ENCODE peak calls at places on chromosomes 7 and 10, in six cellular contexts. G, A, B, N, F and W are unnamed samples.

GRCh38 chr7:25358831-25359350 is 130.6 kb upstream of the NPVF start:
- DNase-seq in B (no peak), F (no peak), G (no peak), A (no peak), N (no peak), W (no peak)

GRCh38 chr10:96395931-96396877 is 37.4 kb upstream of the OPALIN start:
- DNase-seq in G (peak; percentile 62), F (no peak), N (peak; percentile 67), A (no peak), B (peak; percentile 77), W (peak; percentile 57)

GRCh38 chr7:1397491-1398327 is 61.6 kb downstream of the MICALL2 start:
- DNase-seq in F (no peak), B (no peak), A (no peak), G (no peak), N (peak; percentile 65), W (peak; percentile 15)

GRCh38 chr10:47087667-47088066 is 176.4 kb downstream of the PTPN20 start:
- DNase-seq in N (no peak), B (no peak), A (no peak), G (no peak), F (no peak), W (no peak)

GRCh38 chr10:79238606-79239005 is 108.7 kb upstream of the PPIF start:
- DNase-seq in F (no peak), B (no peak), G (no peak), A (no peak), N (peak; percentile 63), W (peak; percentile 13)

GRCh38 chr10:3658766-3659165 is 126.2 kb downstream of the KLF6 start:
- DNase-seq in B (no peak), F (no peak), A (no peak), N (no peak), G (no peak), W (no peak)

GRCh38 chr7:1458676-1459511 is at the start of gene MICALL2:
- DNase-seq in B (peak; percentile 86), A (no peak), F (peak; percentile 94), G (peak; percentile 93), N (peak; percentile 85), W (peak; percentile 61)

GRCh38 chr7:90709501-90710465 is 113.7 kb downstream of the CDK14 start:
- DNase-seq in B (no peak), N (peak; percentile 78), A (no peak), F (no peak), G (no peak), W (peak; percentile 48)

GRCh38 chr7:36661135-36661840 is 63.0 kb downstream of the AOAH start:
- DNase-seq in F (no peak), G (peak; percentile 92), N (peak; percentile 26), B (no peak), A (no peak), W (peak; percentile 92)

GRCh38 chr10:9311702-9312499 is 1257.4 kb downstream of the GATA3 start:
- DNase-seq in A (no peak), N (no peak), B (no peak), G (no peak), F (no peak), W (peak; percentile 2)

GRCh38 chr7:140342732-140343514 is 55.4 kb downstream of the SLC37A3 start:
- DNase-seq in B (no peak), N (peak; percentile 63), F (no peak), A (no peak), G (no peak), W (peak; percentile 16)

GRCh38 chr7:117728858-117729257 is 144.4 kb downstream of the CTTNBP2 start:
- DNase-seq in B (no peak), N (no peak), G (no peak), A (no peak), F (no peak), W (no peak)

GRCh38 chr7:74094224-74095095 is 10.9 kb downstream of the LIMK1 start:
- DNase-seq in G (peak; percentile 15), N (peak; percentile 95), A (no peak), B (peak; percentile 85), F (no peak), W (peak; percentile 89)

GRCh38 chr7:140696024-140696678 is 357 bp upstream of the NDUFB2 start:
- DNase-seq in B (peak; percentile 97), A (peak; percentile 38), F (no peak), G (peak; percentile 96), N (peak; percentile 89), W (peak; percentile 64)

GRCh38 chr7:151592330-151592729 is 72.6 kb upstream of the RHEB start:
- DNase-seq in N (no peak), B (no peak), A (no peak), F (no peak), G (no peak), W (no peak)

GRCh38 chr10:72045586-72045985 is 42.8 kb downstream of the SPOCK2 start:
- DNase-seq in N (no peak), A (no peak), F (no peak), G (no peak), B (no peak), W (no peak)

GRCh38 chr10:84097787-84098353 is 41.4 kb upstream of the GHITM start:
- DNase-seq in B (no peak), F (no peak), A (no peak), G (peak; percentile 11), N (peak; percentile 10), W (peak; percentile 31)

GRCh38 chr7:7681191-7681935 is 37.0 kb downstream of the RPA3 start:
- DNase-seq in B (peak; percentile 57), F (no peak), N (peak; percentile 61), G (peak; percentile 84), A (peak; percentile 11), W (peak; percentile 83)

GRCh38 chr10:5649746-5650145 is 16.6 kb downstream of the ASB13 start:
- DNase-seq in F (no peak), A (no peak), B (no peak), G (no peak), N (no peak), W (no peak)

GRCh38 chr10:71555760-71556159 is 159.0 kb downstream of the CDH23 start:
- DNase-seq in F (no peak), G (no peak), B (no peak), N (no peak), A (no peak), W (no peak)

GRCh38 chr7:141585592-141586510 is 34.6 kb downstream of the AGK start:
- DNase-seq in A (peak; percentile 33), N (peak; percentile 95), B (no peak), F (no peak), G (peak; percentile 1), W (peak; percentile 95)

GRCh38 chr7:92643821-92644220 is 53.6 kb upstream of the FAM133B start:
- DNase-seq in G (no peak), A (no peak), B (no peak), N (no peak), F (no peak), W (no peak)

GRCh38 chr10:48791267-48791928 is 106.7 kb downstream of the WDFY4 start:
- DNase-seq in A (no peak), B (no peak), G (no peak), N (no peak), F (no peak), W (no peak)

GRCh38 chr10:97321032-97321806 is 2.1 kb downstream of the FRAT1 start:
- DNase-seq in A (no peak), B (peak; percentile 44), G (no peak), F (peak; percentile 67), N (no peak), W (no peak)

GRCh38 chr7:36658603-36659516 is 65.4 kb downstream of the AOAH start:
- DNase-seq in G (peak; percentile 84), B (no peak), N (peak; percentile 94), A (peak; percentile 65), F (no peak), W (peak; percentile 98)